ENCODE peak calls at places on chromosomes 3 and 15, in five cellular contexts. One of them, this sample, is unnamed.

GRCh38 chr15:96807361-96807760 is 476.9 kb downstream of the NR2F2 start:
- DNase-seq in neural crest cell: no peak
- DNase-seq in A549: no peak
- DNase-seq in RWPE2: no peak
- DNase-seq in fibroblast of lung: no peak
- DNase-seq in this sample: no peak

GRCh38 chr3:170745211-170745718 is 124.7 kb downstream of the RPL22L1 start:
- DNase-seq in neural crest cell: no peak
- DNase-seq in A549: no peak
- DNase-seq in RWPE2: no peak
- DNase-seq in fibroblast of lung: peak
- DNase-seq in this sample: no peak

GRCh38 chr3:44596631-44597030 is 11.9 kb downstream of the ZNF660 start:
- DNase-seq in neural crest cell: no peak
- DNase-seq in A549: no peak
- DNase-seq in RWPE2: no peak
- DNase-seq in fibroblast of lung: no peak
- DNase-seq in this sample: no peak

GRCh38 chr15:45179221-45179985 is 8.4 kb downstream of the SHF start:
- DNase-seq in neural crest cell: no peak
- DNase-seq in A549: peak
- DNase-seq in RWPE2: no peak
- DNase-seq in fibroblast of lung: no peak
- DNase-seq in this sample: no peak

GRCh38 chr3:121431717-121432517 is 113.9 kb downstream of the POLQ start:
- DNase-seq in neural crest cell: no peak
- DNase-seq in A549: no peak
- DNase-seq in RWPE2: no peak
- DNase-seq in fibroblast of lung: peak
- DNase-seq in this sample: peak

GRCh38 chr3:16151109-16151508 is 23.4 kb upstream of the GALNT15 start:
- DNase-seq in neural crest cell: no peak
- DNase-seq in A549: no peak
- DNase-seq in RWPE2: no peak
- DNase-seq in fibroblast of lung: peak
- DNase-seq in this sample: peak

GRCh38 chr15:40190591-40190990 is 29.7 kb downstream of the BUB1B start:
- DNase-seq in neural crest cell: no peak
- DNase-seq in A549: peak
- DNase-seq in RWPE2: no peak
- DNase-seq in fibroblast of lung: peak
- DNase-seq in this sample: no peak

GRCh38 chr3:178482981-178483380 is 53.3 kb upstream of the KCNMB2 start:
- DNase-seq in neural crest cell: no peak
- DNase-seq in A549: no peak
- DNase-seq in RWPE2: no peak
- DNase-seq in fibroblast of lung: no peak
- DNase-seq in this sample: no peak

GRCh38 chr3:134235677-134236076 is 15.0 kb downstream of the RYK start:
- DNase-seq in neural crest cell: no peak
- DNase-seq in A549: no peak
- DNase-seq in RWPE2: no peak
- DNase-seq in fibroblast of lung: no peak
- DNase-seq in this sample: no peak

GRCh38 chr3:159762981-159763465 is 225.6 kb upstream of the IL12A start:
- DNase-seq in neural crest cell: peak
- DNase-seq in A549: peak
- DNase-seq in RWPE2: peak
- DNase-seq in fibroblast of lung: peak
- DNase-seq in this sample: peak

GRCh38 chr3:183188895-183189462 is 26.4 kb upstream of the LAMP3 start:
- DNase-seq in neural crest cell: peak
- DNase-seq in A549: peak
- DNase-seq in RWPE2: no peak
- DNase-seq in fibroblast of lung: no peak
- DNase-seq in this sample: no peak

GRCh38 chr3:8997151-8997550 is 33.9 kb upstream of the RAD18 start:
- DNase-seq in neural crest cell: no peak
- DNase-seq in A549: no peak
- DNase-seq in RWPE2: no peak
- DNase-seq in fibroblast of lung: no peak
- DNase-seq in this sample: no peak

GRCh38 chr3:98022978-98023820 is 11.9 kb downstream of the GABRR3 start:
- DNase-seq in neural crest cell: peak
- DNase-seq in A549: peak
- DNase-seq in RWPE2: peak
- DNase-seq in fibroblast of lung: peak
- DNase-seq in this sample: peak

GRCh38 chr3:50095352-50095998 is 6.8 kb downstream of the RBM5 start:
- DNase-seq in neural crest cell: no peak
- DNase-seq in A549: no peak
- DNase-seq in RWPE2: no peak
- DNase-seq in fibroblast of lung: no peak
- DNase-seq in this sample: no peak

GRCh38 chr3:3196148-3196861 is 16.8 kb upstream of the CRBN start:
- DNase-seq in neural crest cell: peak
- DNase-seq in A549: peak
- DNase-seq in RWPE2: no peak
- DNase-seq in fibroblast of lung: peak
- DNase-seq in this sample: no peak

DNA sequence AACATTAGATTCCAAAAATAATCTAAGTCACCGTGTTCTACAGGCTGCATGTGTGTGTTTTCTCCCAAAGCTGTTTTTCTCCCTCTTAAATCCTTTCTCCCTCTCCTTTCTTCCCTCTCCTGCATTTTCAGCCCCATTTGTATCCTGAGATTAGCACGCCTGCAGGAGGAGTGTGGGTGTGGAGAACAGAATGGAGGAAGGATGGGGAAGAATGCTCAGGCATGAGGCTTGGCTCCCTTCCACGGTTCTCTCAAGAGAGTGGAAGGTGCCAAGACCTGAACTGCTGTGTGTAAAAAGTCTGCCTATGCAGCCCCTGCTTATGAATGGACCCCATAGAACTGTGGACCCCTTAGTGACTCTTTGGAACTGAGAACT is 285.6 kb upstream of the ROPN1 start:
- DNase-seq in neural crest cell: no peak
- DNase-seq in A549: no peak
- DNase-seq in RWPE2: no peak
- DNase-seq in fibroblast of lung: peak
- DNase-seq in this sample: no peak
- TF ChIP-seq CTCF in neural crest cell: no peak
- TF ChIP-seq CTCF in A549: no peak
- TF ChIP-seq CTCF in RWPE2: no peak
- TF ChIP-seq CTCF in fibroblast of lung: no peak
- TF ChIP-seq CTCF in this sample: no peak

GRCh38 chr15:100029868-100030479 is 296.7 kb upstream of the LYSMD4 start:
- DNase-seq in neural crest cell: no peak
- DNase-seq in A549: no peak
- DNase-seq in RWPE2: no peak
- DNase-seq in fibroblast of lung: no peak
- DNase-seq in this sample: no peak
- TF ChIP-seq CTCF in neural crest cell: no peak
- TF ChIP-seq CTCF in A549: no peak
- TF ChIP-seq CTCF in RWPE2: no peak
- TF ChIP-seq CTCF in fibroblast of lung: no peak
- TF ChIP-seq CTCF in this sample: no peak

GRCh38 chr3:156750874-156751245 is 75.3 kb upstream of the LEKR1 start:
- DNase-seq in neural crest cell: no peak
- DNase-seq in A549: no peak
- DNase-seq in RWPE2: no peak
- DNase-seq in fibroblast of lung: peak
- DNase-seq in this sample: no peak

GRCh38 chr3:156749244-156749643 is 74.9 kb downstream of the TIPARP start:
- DNase-seq in neural crest cell: peak
- DNase-seq in A549: no peak
- DNase-seq in RWPE2: no peak
- DNase-seq in fibroblast of lung: no peak
- DNase-seq in this sample: no peak

GRCh38 chr3:156747046-156747445 is 72.7 kb downstream of the TIPARP start:
- DNase-seq in neural crest cell: no peak
- DNase-seq in A549: no peak
- DNase-seq in RWPE2: no peak
- DNase-seq in fibroblast of lung: no peak
- DNase-seq in this sample: no peak

GRCh38 chr3:156750191-156750873 is 75.8 kb upstream of the LEKR1 start:
- DNase-seq in neural crest cell: no peak
- DNase-seq in A549: no peak
- DNase-seq in RWPE2: no peak
- DNase-seq in fibroblast of lung: peak
- DNase-seq in this sample: no peak

DNA sequence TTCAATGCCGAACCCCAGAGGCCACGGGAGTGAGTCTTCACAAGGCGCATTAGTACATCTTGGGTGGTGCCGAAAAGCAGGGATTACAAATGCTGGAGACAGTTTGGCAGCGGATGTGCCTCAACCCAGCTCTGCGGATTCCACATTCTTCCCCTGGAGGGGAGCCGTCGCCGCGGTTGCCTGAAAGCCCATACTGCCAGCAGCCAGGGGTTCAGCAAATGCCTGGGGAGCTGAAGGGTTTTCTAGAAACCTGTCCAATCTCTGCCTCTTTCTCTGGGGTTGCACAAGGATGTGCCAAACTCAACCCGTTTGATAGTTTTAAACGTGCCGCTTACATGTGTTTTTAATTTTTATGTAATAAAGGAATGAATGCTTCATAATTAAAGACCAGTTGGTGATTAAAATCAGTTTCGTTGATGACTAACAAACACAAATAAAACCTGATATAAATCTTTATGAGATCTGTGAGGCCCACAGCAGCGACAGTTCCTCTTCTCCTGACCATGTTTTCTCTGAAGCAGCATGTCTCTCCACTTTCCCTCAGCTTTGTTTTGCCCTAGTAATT is 74.6 kb upstream of the LEKR1 start:
- DNase-seq in neural crest cell: no peak
- DNase-seq in A549: no peak
- DNase-seq in RWPE2: no peak
- DNase-seq in fibroblast of lung: peak
- DNase-seq in this sample: peak
- TF ChIP-seq CTCF in neural crest cell: no peak
- TF ChIP-seq CTCF in A549: no peak
- TF ChIP-seq CTCF in RWPE2: no peak
- TF ChIP-seq CTCF in fibroblast of lung: no peak
- TF ChIP-seq CTCF in this sample: peak

GRCh38 chr15:70519004-70519365 is 244.4 kb downstream of the UACA start:
- DNase-seq in neural crest cell: no peak
- DNase-seq in A549: no peak
- DNase-seq in RWPE2: peak
- DNase-seq in fibroblast of lung: no peak
- DNase-seq in this sample: no peak
- TF ChIP-seq CTCF in neural crest cell: no peak
- TF ChIP-seq CTCF in A549: no peak
- TF ChIP-seq CTCF in RWPE2: no peak
- TF ChIP-seq CTCF in fibroblast of lung: no peak
- TF ChIP-seq CTCF in this sample: no peak

GRCh38 chr3:130893240-130894129 is at the start of gene ATP2C1:
- DNase-seq in neural crest cell: peak
- DNase-seq in A549: peak
- DNase-seq in RWPE2: peak
- DNase-seq in fibroblast of lung: peak
- DNase-seq in this sample: peak

GRCh38 chr3:130895690-130896089 is 1.8 kb downstream of the ATP2C1 start:
- DNase-seq in neural crest cell: no peak
- DNase-seq in A549: no peak
- DNase-seq in RWPE2: no peak
- DNase-seq in fibroblast of lung: no peak
- DNase-seq in this sample: no peak

GRCh38 chr3:130892759-130893239 is 1.1 kb upstream of the ATP2C1 start:
- DNase-seq in neural crest cell: peak
- DNase-seq in A549: peak
- DNase-seq in RWPE2: no peak
- DNase-seq in fibroblast of lung: peak
- DNase-seq in this sample: peak

GRCh38 chr3:130894873-130895330 is 1.0 kb downstream of the ATP2C1 start:
- DNase-seq in neural crest cell: no peak
- DNase-seq in A549: no peak
- DNase-seq in RWPE2: no peak
- DNase-seq in fibroblast of lung: peak
- DNase-seq in this sample: no peak

DNA sequence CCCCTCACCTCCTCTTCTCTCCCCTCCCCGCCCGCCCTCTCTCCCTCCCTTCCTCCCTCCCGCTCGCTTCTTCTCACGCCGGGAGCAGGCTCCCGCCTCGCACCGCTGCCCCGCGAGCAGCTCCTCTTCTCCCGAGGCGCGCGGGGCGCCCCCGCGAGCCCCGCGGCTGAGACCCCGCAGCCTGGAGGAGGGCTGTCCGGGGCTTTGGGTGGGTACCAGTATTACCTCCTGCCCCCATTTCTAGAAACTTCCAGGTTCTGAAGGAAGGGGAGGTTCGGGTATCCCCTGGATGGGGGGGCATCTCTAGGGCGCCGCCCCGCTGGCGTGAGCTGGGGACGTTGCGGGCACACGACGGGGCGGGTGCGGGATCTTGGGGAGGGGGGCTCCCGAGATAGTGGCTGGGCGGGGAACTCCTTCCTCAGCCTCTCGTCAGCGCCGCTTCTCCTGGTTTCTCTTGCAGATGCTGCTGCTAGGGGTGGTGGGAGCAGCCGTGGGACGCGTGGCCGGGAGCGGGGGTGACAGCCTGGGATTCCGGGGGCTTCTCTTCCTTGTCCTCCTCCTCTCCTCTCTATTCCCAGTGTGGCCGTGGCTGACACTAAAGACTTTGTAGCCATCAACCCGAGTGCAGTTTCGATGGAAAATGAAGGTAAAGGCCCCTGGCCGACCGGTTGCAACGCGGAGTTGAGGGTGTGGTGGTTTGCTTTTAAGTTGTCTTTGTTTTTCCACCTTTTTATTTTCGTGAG is 417 bp downstream of the ATP2C1 start:
- DNase-seq in neural crest cell: peak
- DNase-seq in A549: peak
- DNase-seq in RWPE2: no peak
- DNase-seq in fibroblast of lung: peak
- DNase-seq in this sample: no peak
- TF ChIP-seq CTCF in neural crest cell: no peak
- TF ChIP-seq CTCF in A549: peak
- TF ChIP-seq CTCF in RWPE2: no peak
- TF ChIP-seq CTCF in fibroblast of lung: no peak
- TF ChIP-seq CTCF in this sample: no peak

GRCh38 chr3:5466059-5466458 is 278.6 kb downstream of the EDEM1 start:
- DNase-seq in neural crest cell: no peak
- DNase-seq in A549: no peak
- DNase-seq in RWPE2: no peak
- DNase-seq in fibroblast of lung: no peak
- DNase-seq in this sample: no peak
- TF ChIP-seq CTCF in neural crest cell: no peak
- TF ChIP-seq CTCF in A549: no peak
- TF ChIP-seq CTCF in RWPE2: no peak
- TF ChIP-seq CTCF in fibroblast of lung: no peak
- TF ChIP-seq CTCF in this sample: no peak

DNA sequence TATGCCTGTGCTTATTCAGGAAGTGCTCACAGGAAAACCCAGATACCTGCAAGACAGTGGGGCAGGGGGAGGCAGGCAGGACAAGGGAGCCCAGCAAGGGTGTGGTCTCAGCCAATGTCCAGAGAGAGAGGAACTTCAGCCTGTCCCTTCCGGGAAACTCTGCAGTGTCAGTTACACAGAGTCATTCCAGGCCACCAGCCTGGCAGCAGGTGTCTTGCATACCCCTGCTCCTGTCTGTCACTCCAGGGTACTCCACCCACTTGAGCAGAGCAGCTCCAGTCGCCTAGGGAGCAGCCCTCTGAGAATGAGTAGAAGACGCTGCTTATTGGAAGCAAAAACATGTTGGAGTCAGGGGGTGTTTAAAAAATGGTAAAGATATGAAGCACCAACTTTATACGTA is 431.2 kb upstream of the RGMA start:
- DNase-seq in neural crest cell: no peak
- DNase-seq in A549: no peak
- DNase-seq in RWPE2: no peak
- DNase-seq in fibroblast of lung: no peak
- DNase-seq in this sample: no peak
- TF ChIP-seq CTCF in neural crest cell: peak
- TF ChIP-seq CTCF in A549: no peak
- TF ChIP-seq CTCF in RWPE2: no peak
- TF ChIP-seq CTCF in fibroblast of lung: no peak
- TF ChIP-seq CTCF in this sample: no peak